ENCODE peak calls at places on chromosome 13, in eight cellular contexts. N, L, X, S, G, C, D and E are unnamed samples.

GRCh38 chr13:28077231-28077630 is 23.1 kb downstream of the FLT3 start:
- DNase-seq in N (no peak), L (no peak), X (no peak), S (no peak), G (no peak), C (no peak), D (no peak), E (no peak)

GRCh38 chr13:110546933-110547332 is 14.6 kb downstream of the RAB20 start:
- DNase-seq in N (peak; percentile 82), L (no peak), X (no peak), S (peak; percentile 89), G (peak; percentile 84), C (peak; percentile 70), D (no peak), E (peak; percentile 76)

GRCh38 chr13:44294868-44295267 is 78.8 kb upstream of the SERP2 start:
- DNase-seq in N (no peak), L (no peak), X (no peak), S (no peak), G (no peak), C (no peak), D (no peak), E (no peak)

GRCh38 chr13:33349314-33349995 is 63.9 kb upstream of the STARD13 start:
- DNase-seq in N (peak; percentile 50), L (no peak), X (no peak), S (peak; percentile 20), G (peak; percentile 76), C (no peak), D (peak; percentile 45), E (peak; percentile 18)

GRCh38 chr13:102654786-102655185 is 40.1 kb downstream of the METTL21C start:
- DNase-seq in N (no peak), L (no peak), X (no peak), S (no peak), G (no peak), C (no peak), D (no peak), E (no peak)

GRCh38 chr13:45422731-45423130 is 4.6 kb upstream of the SLC25A30 start:
- DNase-seq in N (no peak), L (no peak), X (no peak), S (no peak), G (no peak), C (no peak), D (no peak), E (no peak)

GRCh38 chr13:94344126-94344863 is 135.2 kb downstream of the DCT start:
- DNase-seq in N (no peak), L (no peak), X (no peak), S (no peak), G (no peak), C (no peak), D (peak; percentile 18), E (no peak)

GRCh38 chr13:89950225-89950624 is 1397.3 kb upstream of the MIR17HG start:
- DNase-seq in N (no peak), L (no peak), X (no peak), S (no peak), G (no peak), C (no peak), D (no peak), E (no peak)

GRCh38 chr13:53105881-53106280 is 77.3 kb downstream of the OLFM4 start:
- DNase-seq in N (no peak), L (no peak), X (no peak), S (no peak), G (no peak), C (no peak), D (no peak), E (no peak)

GRCh38 chr13:109773786-109774185 is 12.6 kb downstream of the IRS2 start:
- DNase-seq in N (no peak), L (no peak), X (no peak), S (no peak), G (no peak), C (no peak), D (no peak), E (no peak)

GRCh38 chr13:69280399-69280798 is 827.2 kb upstream of the ATXN8OS start:
- DNase-seq in N (no peak), L (no peak), X (no peak), S (no peak), G (no peak), C (no peak), D (no peak), E (no peak)

GRCh38 chr13:27997904-27998522 is 9.5 kb upstream of the URAD start:
- DNase-seq in N (peak; percentile 32), L (peak; percentile 48), X (no peak), S (peak; percentile 31), G (no peak), C (no peak), D (peak; percentile 58), E (no peak)

GRCh38 chr13:30004204-30004603 is 153.8 kb upstream of the UBL3 start:
- DNase-seq in N (peak; percentile 52), L (no peak), X (no peak), S (no peak), G (no peak), C (no peak), D (no peak), E (no peak)

GRCh38 chr13:99796175-99796819 is 175.3 kb downstream of the ZIC5 start:
- DNase-seq in N (peak; percentile 50), L (peak; percentile 79), X (no peak), S (no peak), G (no peak), C (no peak), D (peak; percentile 72), E (no peak)

GRCh38 chr13:99191900-99192399 is 8.7 kb upstream of the UBAC2 start:
- DNase-seq in N (peak; percentile 18), L (no peak), X (no peak), S (no peak), G (no peak), C (no peak), D (no peak), E (no peak)

GRCh38 chr13:41509996-41510395 is 52.6 kb downstream of the RGCC start:
- DNase-seq in N (no peak), L (no peak), X (no peak), S (no peak), G (no peak), C (no peak), D (no peak), E (no peak)

GRCh38 chr13:44573790-44574465 is 2.2 kb downstream of the TSC22D1 start:
- DNase-seq in N (peak; percentile 60), L (no peak), X (no peak), S (no peak), G (no peak), C (no peak), D (peak; percentile 11), E (peak; percentile 65)

GRCh38 chr13:76936736-76937135 is 11.6 kb upstream of the ACOD1 start:
- DNase-seq in N (peak; percentile 27), L (no peak), X (no peak), S (no peak), G (no peak), C (no peak), D (no peak), E (no peak)

GRCh38 chr13:33260168-33261098 is 25.1 kb downstream of the STARD13 start:
- DNase-seq in N (no peak), L (no peak), X (no peak), S (no peak), G (no peak), C (no peak), D (no peak), E (no peak)

GRCh38 chr13:44078806-44079378 is 199.2 kb downstream of the LACC1 start:
- DNase-seq in N (no peak), L (no peak), X (no peak), S (no peak), G (no peak), C (no peak), D (peak; percentile 71), E (no peak)

GRCh38 chr13:54733639-54734038 is 1705.0 kb downstream of the OLFM4 start:
- DNase-seq in N (no peak), L (no peak), X (no peak), S (no peak), G (no peak), C (no peak), D (peak; percentile 68), E (no peak)

GRCh38 chr13:41675306-41675705 is 218.0 kb downstream of the RGCC start:
- DNase-seq in N (peak; percentile 26), L (no peak), X (no peak), S (no peak), G (no peak), C (no peak), D (no peak), E (no peak)

GRCh38 chr13:30037306-30037705 is 186.9 kb upstream of the UBL3 start:
- DNase-seq in N (no peak), L (no peak), X (no peak), S (no peak), G (no peak), C (no peak), D (peak; percentile 82), E (no peak)

GRCh38 chr13:41613471-41613870 is 156.1 kb downstream of the RGCC start:
- DNase-seq in N (no peak), L (no peak), X (no peak), S (no peak), G (no peak), C (no peak), D (no peak), E (no peak)

GRCh38 chr13:20873348-20873747 is 29.2 kb downstream of the XPO4 start:
- DNase-seq in N (peak; percentile 57), L (no peak), X (no peak), S (no peak), G (no peak), C (peak; percentile 13), D (peak; percentile 8), E (no peak)

GRCh38 chr13:83229574-83230300 is 652.5 kb downstream of the SLITRK1 start:
- DNase-seq in N (no peak), L (no peak), X (no peak), S (no peak), G (no peak), C (no peak), D (no peak), E (no peak)

GRCh38 chr13:110560606-110561334 is 752 bp downstream of the RAB20 start:
- DNase-seq in N (peak; percentile 51), L (peak; percentile 5), X (no peak), S (peak; percentile 39), G (peak; percentile 82), C (no peak), D (peak; percentile 81), E (no peak)

GRCh38 chr13:77544365-77544764 is 8.9 kb downstream of the SCEL start:
- DNase-seq in N (peak; percentile 21), L (no peak), X (no peak), S (peak; percentile 78), G (no peak), C (no peak), D (peak; percentile 33), E (peak; percentile 67)

GRCh38 chr13:21625366-21625765 is 21.4 kb upstream of the MICU2 start:
- DNase-seq in N (peak; percentile 30), L (no peak), X (no peak), S (no peak), G (no peak), C (no peak), D (peak; percentile 41), E (no peak)

GRCh38 chr13:77465595-77466195 is 69.8 kb upstream of the SCEL start:
- DNase-seq in N (no peak), L (no peak), X (no peak), S (no peak), G (no peak), C (no peak), D (no peak), E (no peak)